ENCODE peak calls at places on chromosomes 13 and 19, in four cellular contexts. V is lung; N is CD8-positive, alpha-beta memory T cell; H is RWPE1. S is an unnamed sample.

GRCh38 chr13:45773236-45773635 is 71.1 kb downstream of the CBY2 start:
- DNase-seq in V (no peak), N (no peak), H (peak; percentile 82), S (no peak)

GRCh38 chr19:54309811-54310210 is 3.2 kb downstream of the LILRA5 start:
- DNase-seq in V (no peak), H (no peak), N (no peak), S (no peak)

GRCh38 chr19:34766386-34766785 is 6.6 kb downstream of the ZNF599 start:
- DNase-seq in H (no peak), N (no peak), V (no peak), S (no peak)

GRCh38 chr13:48539550-48539949 is 6.7 kb upstream of the RCBTB2 start:
- DNase-seq in N (no peak), H (no peak), V (peak; percentile 35), S (no peak)

GRCh38 chr19:44705502-44706010 is 6.6 kb downstream of the CEACAM16 start:
- DNase-seq in N (no peak), H (no peak), V (no peak), S (no peak)

GRCh38 chr13:110134801-110135200 is 172.2 kb downstream of the COL4A1 start:
- DNase-seq in V (no peak), N (no peak), H (no peak), S (no peak)

GRCh38 chr19:37304190-37304883 is 66.6 kb upstream of the ZNF527 start:
- DNase-seq in H (no peak), N (no peak), V (no peak), S (no peak)

GRCh38 chr19:18194554-18195238 is 1.7 kb downstream of the MPV17L2 start:
- DNase-seq in V (no peak), N (no peak), H (peak; percentile 63), S (peak; percentile 65)